ENCODE peak calls at places on chromosomes 7 and 10, in seven cellular contexts. F is NCI-H345, D is psoas muscle, L is GM10248, V is EL, M is HL-60, P is endothelial cell of umbilical vein. X is an unnamed sample.

GRCh38 chr7:100793806-100794660 is 33.3 kb downstream of the EPHB4 start:
- DNase-seq in F (peak; percentile 59), D (no peak), L (no peak), V (peak; percentile 50), M (no peak), P (peak; percentile 45), X (no peak)

GRCh38 chr7:31642681-31643115 is 44.3 kb upstream of the PPP1R17 start:
- DNase-seq in F (no peak), D (no peak), L (no peak), V (no peak), M (no peak), P (no peak), X (no peak)

GRCh38 chr10:50027195-50027594 is 39.0 kb downstream of the AGAP6 start:
- DNase-seq in F (no peak), D (no peak), L (no peak), V (no peak), M (no peak), P (no peak), X (no peak)

GRCh38 chr7:31734456-31734855 is 47.4 kb downstream of the PPP1R17 start:
- DNase-seq in F (no peak), D (no peak), L (no peak), V (peak; percentile 75), M (no peak), P (no peak), X (no peak)

GRCh38 chr7:43884209-43884608 is 14.9 kb upstream of the MRPS24 start:
- DNase-seq in F (no peak), D (no peak), L (no peak), V (peak; percentile 39), M (no peak), P (no peak), X (no peak)

GRCh38 chr10:69696073-69696731 is 66.2 kb downstream of the FAM241B start:
- DNase-seq in F (peak; percentile 4), D (no peak), L (no peak), V (peak; percentile 91), M (no peak), P (peak; percentile 70), X (no peak)

GRCh38 chr10:122490268-122490667 is 28.9 kb downstream of the HTRA1 start:
- DNase-seq in F (no peak), D (no peak), L (no peak), V (no peak), M (no peak), P (no peak), X (no peak)

GRCh38 chr10:6091630-6092029 is 2.8 kb downstream of the RBM17 start:
- DNase-seq in F (no peak), D (no peak), L (no peak), V (no peak), M (no peak), P (peak; percentile 89), X (no peak)

X was measured in right lobe of liver.